ENCODE peak calls at places on chromosomes 7 and 10, in four cellular contexts. S is neuronal stem cell, F is heart left ventricle, E is Peyer's patch. J is an unnamed sample. For H3K9me3, the result is how much of the 10 kb centered on the place peaks cover.

GRCh38 chr7:69147631-69148030 is 450.6 kb upstream of the AUTS2 start:
- DNase-seq in E (no peak), S (no peak), F (no peak), J (no peak)

GRCh38 chr10:2077231-2077630 is 339.9 kb upstream of the ADARB2 start:
- DNase-seq in S (no peak), F (no peak), E (no peak), J (no peak)

GRCh38 chr7:74101061-74101681 is 17.6 kb downstream of the LIMK1 start:
- DNase-seq in E (no peak), F (no peak), S (no peak), J (no peak)

GRCh38 chr7:20798081-20798693 is 11.5 kb upstream of the SP8 start:
- DNase-seq in S (peak), F (no peak), E (peak), J (no peak)

GRCh38 chr10:51389415-51390342 is 309.7 kb downstream of the CSTF2T start:
- DNase-seq in S (peak), E (peak), F (peak), J (no peak)

GRCh38 chr7:92697414-92697813 is 107.2 kb upstream of the FAM133B start:
- DNase-seq in E (no peak), F (no peak), S (no peak), J (no peak)

GRCh38 chr7:10474048-10474447 is 499.6 kb upstream of the PHF14 start:
- DNase-seq in E (no peak), F (no peak), S (no peak), J (no peak)

GRCh38 chr10:68471063-68471585 is 649 bp downstream of the DNA2 start:
- DNase-seq in F (no peak), E (no peak), S (no peak), J (no peak)

GRCh38 chr10:131852823-131853609 is 47.8 kb upstream of the PPP2R2D start:
- DNase-seq in F (peak), S (no peak), E (peak), J (no peak)
- H3K9me3 ChIP-seq in F (under half), S (under half), E (under half), J (under half)

DNA sequence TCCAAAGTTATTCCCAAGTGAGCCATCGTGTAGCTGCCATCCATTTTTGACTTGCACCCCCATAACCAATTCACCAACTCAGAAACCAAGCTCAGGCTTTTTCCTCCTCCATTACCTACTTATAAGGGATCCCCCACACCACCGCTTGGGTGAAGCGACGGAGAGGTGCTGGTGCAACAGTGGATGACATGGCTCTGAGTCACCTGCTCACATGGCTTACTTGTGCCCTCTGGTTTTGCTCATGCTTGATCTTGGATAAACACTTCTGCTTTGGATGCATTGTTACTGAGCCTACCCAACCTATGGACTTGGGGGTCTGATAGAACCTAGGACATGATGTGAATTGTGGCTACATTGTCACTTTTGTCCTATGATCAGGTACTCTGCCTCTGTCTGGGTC is 12.0 kb upstream of the AKR1B1 start:
- DNase-seq in E (no peak), F (no peak), S (no peak), J (no peak)
- H3K27ac ChIP-seq in E (no peak), F (no peak), S (no peak), J (no peak)

GRCh38 chr7:89104748-89105685 is 309.5 kb upstream of the TEX47 start:
- DNase-seq in E (no peak), S (no peak), F (no peak), J (no peak)
- H3K4me3 ChIP-seq in E (no peak), S (no peak), F (no peak), J (no peak)

GRCh38 chr10:11896549-11897200 is 73.5 kb downstream of the PROSER2 start:
- DNase-seq in F (no peak), E (no peak), S (no peak), J (no peak)

GRCh38 chr10:11895108-11895466 is 71.9 kb downstream of the PROSER2 start:
- DNase-seq in F (no peak), S (no peak), E (no peak), J (no peak)

GRCh38 chr10:11893749-11894278 is 70.7 kb downstream of the PROSER2 start:
- DNase-seq in S (no peak), E (no peak), F (no peak), J (no peak)

GRCh38 chr10:11894381-11895107 is 71.4 kb downstream of the PROSER2 start:
- DNase-seq in E (no peak), F (no peak), S (no peak), J (no peak)

DNA sequence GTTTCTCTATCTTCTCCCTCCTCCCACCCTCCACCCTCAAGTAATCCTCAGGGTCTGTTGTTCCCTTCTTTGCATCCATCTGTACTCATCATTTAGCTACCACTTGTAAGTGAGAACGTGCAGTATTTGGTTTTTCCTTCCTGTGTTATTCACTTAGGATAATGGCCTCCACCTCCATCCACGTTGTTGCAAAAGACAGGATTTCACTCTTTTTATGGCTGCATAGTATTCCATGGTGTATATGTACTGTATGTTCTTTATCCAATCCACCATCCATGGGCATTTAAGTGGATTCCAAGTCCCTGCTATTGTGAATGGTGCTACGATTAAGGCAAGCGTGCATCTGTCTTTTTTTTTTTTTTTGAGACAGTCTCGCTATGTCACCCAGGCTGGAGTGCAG is 72.4 kb downstream of the PROSER2 start:
- DNase-seq in S (no peak), E (no peak), F (no peak), J (no peak)
- H3K9me3 ChIP-seq in S (under half), E (under half), F (under half), J (under half)

GRCh38 chr7:25965405-25966123 is 186.4 kb upstream of the NFE2L3 start:
- DNase-seq in F (no peak), E (no peak), S (no peak), J (no peak)
- H3K27ac ChIP-seq in F (no peak), E (no peak), S (no peak), J (no peak)

GRCh38 chr10:129628823-129629222 is 161.8 kb downstream of the MGMT start:
- DNase-seq in S (no peak), F (peak), E (no peak), J (no peak)

GRCh38 chr10:129627442-129627841 is 160.4 kb downstream of the MGMT start:
- DNase-seq in E (no peak), F (no peak), S (no peak), J (no peak)

GRCh38 chr10:129624526-129624925 is 157.5 kb downstream of the MGMT start:
- DNase-seq in E (no peak), F (no peak), S (no peak), J (no peak)

GRCh38 chr10:129626309-129626708 is 159.3 kb downstream of the MGMT start:
- DNase-seq in F (no peak), E (no peak), S (no peak), J (no peak)

GRCh38 chr10:129626801-129627434 is 159.9 kb downstream of the MGMT start:
- DNase-seq in F (no peak), E (no peak), S (no peak), J (no peak)
- H3K4me3 ChIP-seq in F (no peak), E (no peak), S (no peak), J (no peak)

GRCh38 chr10:130957978-130958377 is 353.5 kb downstream of the TCERG1L start:
- DNase-seq in S (no peak), F (no peak), E (no peak), J (no peak)

GRCh38 chr10:130957423-130957822 is 354.1 kb downstream of the TCERG1L start:
- DNase-seq in E (no peak), S (no peak), F (no peak), J (no peak)

GRCh38 chr10:130954326-130954905 is 357.1 kb downstream of the TCERG1L start:
- DNase-seq in S (no peak), E (no peak), F (no peak), J (no peak)

GRCh38 chr10:130958981-130959751 is 352.4 kb downstream of the TCERG1L start:
- DNase-seq in E (no peak), F (no peak), S (no peak), J (no peak)

DNA sequence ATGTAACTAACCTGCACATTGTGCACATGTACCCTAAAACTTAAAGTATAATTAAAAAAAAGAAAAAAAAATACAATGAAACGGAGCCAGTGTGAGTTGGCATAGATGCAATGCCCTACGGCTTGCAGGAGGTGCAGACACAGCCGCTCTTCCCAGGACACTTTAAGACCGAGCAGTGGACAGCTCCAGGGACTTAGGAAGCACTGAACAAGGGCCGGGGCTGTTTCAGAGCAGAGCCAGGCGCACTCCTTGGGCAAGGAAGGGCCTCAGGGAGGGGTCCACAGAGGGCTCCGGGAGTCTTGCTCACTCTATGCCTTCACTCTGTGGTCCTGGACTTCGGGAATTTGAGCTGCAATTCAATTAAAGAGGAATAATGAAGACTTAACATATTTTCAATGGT is 355.3 kb downstream of the TCERG1L start:
- DNase-seq in E (no peak), F (no peak), S (no peak), J (no peak)
- H3K9me3 ChIP-seq in E (under half), F (under half), S (under half), J (under half)

GRCh38 chr10:102649770-102650654 is 5.7 kb downstream of the TRIM8 start:
- DNase-seq in S (no peak), E (no peak), F (peak), J (no peak)
- H3K27ac ChIP-seq in S (peak), E (peak), F (peak), J (peak)

GRCh38 chr10:48466611-48467240 is 138.1 kb downstream of the ARHGAP22 start:
- DNase-seq in E (no peak), S (no peak), F (no peak), J (no peak)
- H3K4me3 ChIP-seq in E (no peak), S (no peak), F (no peak), J (no peak)

J was measured in CD4-positive, CD25-positive, alpha-beta regulatory T cell.